ENCODE peak calls at places on chromosome 16, in eight cellular contexts. One of them, this sample, is unnamed.

GRCh38 chr16:3756113-3756512 is 38.8 kb upstream of the TRAP1 start:
- DNase-seq in body of pancreas: no peak
- DNase-seq in K562: no peak
- DNase-seq in Peyer's patch: no peak
- DNase-seq in adrenal gland: no peak
- DNase-seq in right lobe of liver: no peak
- DNase-seq in tibial nerve: no peak
- DNase-seq in IMR-90: no peak
- DNase-seq in this sample: no peak

GRCh38 chr16:89171216-89172170 is at the start of gene CDH15:
- DNase-seq in body of pancreas: peak; percentile 97
- DNase-seq in K562: peak; percentile 98
- DNase-seq in Peyer's patch: peak; percentile 95
- DNase-seq in adrenal gland: peak; percentile 92
- DNase-seq in right lobe of liver: peak; percentile 94
- DNase-seq in tibial nerve: peak; percentile 72
- DNase-seq in IMR-90: peak; percentile 75
- DNase-seq in this sample: peak; percentile 94

GRCh38 chr16:4383591-4384495 is 12.2 kb downstream of the VASN start:
- DNase-seq in body of pancreas: no peak
- DNase-seq in K562: peak; percentile 15
- DNase-seq in Peyer's patch: no peak
- DNase-seq in adrenal gland: no peak
- DNase-seq in right lobe of liver: no peak
- DNase-seq in tibial nerve: no peak
- DNase-seq in IMR-90: no peak
- DNase-seq in this sample: no peak

GRCh38 chr16:1180772-1181714 is 28.1 kb downstream of the CACNA1H start:
- DNase-seq in body of pancreas: no peak
- DNase-seq in K562: no peak
- DNase-seq in Peyer's patch: no peak
- DNase-seq in adrenal gland: no peak
- DNase-seq in right lobe of liver: no peak
- DNase-seq in tibial nerve: no peak
- DNase-seq in IMR-90: no peak
- DNase-seq in this sample: peak; percentile 76

GRCh38 chr16:457732-458400 is 32.4 kb downstream of the RAB11FIP3 start:
- DNase-seq in body of pancreas: peak; percentile 48
- DNase-seq in K562: no peak
- DNase-seq in Peyer's patch: no peak
- DNase-seq in adrenal gland: no peak
- DNase-seq in right lobe of liver: no peak
- DNase-seq in tibial nerve: no peak
- DNase-seq in IMR-90: no peak
- DNase-seq in this sample: no peak

GRCh38 chr16:55528974-55529373 is 20.1 kb downstream of the LPCAT2 start:
- DNase-seq in body of pancreas: no peak
- DNase-seq in K562: no peak
- DNase-seq in Peyer's patch: no peak
- DNase-seq in adrenal gland: no peak
- DNase-seq in right lobe of liver: no peak
- DNase-seq in tibial nerve: no peak
- DNase-seq in IMR-90: no peak
- DNase-seq in this sample: no peak

GRCh38 chr16:69626256-69626655 is 60.5 kb downstream of the NFAT5 start:
- DNase-seq in body of pancreas: no peak
- DNase-seq in K562: peak; percentile 58
- DNase-seq in Peyer's patch: no peak
- DNase-seq in adrenal gland: no peak
- DNase-seq in right lobe of liver: no peak
- DNase-seq in tibial nerve: no peak
- DNase-seq in IMR-90: peak; percentile 50
- DNase-seq in this sample: no peak

GRCh38 chr16:85210423-85211169 is 98.3 kb upstream of the CIBAR2 start:
- DNase-seq in body of pancreas: no peak
- DNase-seq in K562: no peak
- DNase-seq in Peyer's patch: no peak
- DNase-seq in adrenal gland: no peak
- DNase-seq in right lobe of liver: no peak
- DNase-seq in tibial nerve: no peak
- DNase-seq in IMR-90: peak; percentile 92
- DNase-seq in this sample: no peak

GRCh38 chr16:58197314-58198012 is 443 bp downstream of the CSNK2A2 start:
- DNase-seq in body of pancreas: no peak
- DNase-seq in K562: peak; percentile 72
- DNase-seq in Peyer's patch: no peak
- DNase-seq in adrenal gland: peak; percentile 14
- DNase-seq in right lobe of liver: no peak
- DNase-seq in tibial nerve: no peak
- DNase-seq in IMR-90: no peak
- DNase-seq in this sample: no peak
- TF ChIP-seq POLR2A in body of pancreas: no peak
- TF ChIP-seq POLR2A in K562: no peak
- TF ChIP-seq POLR2A in Peyer's patch: no peak
- TF ChIP-seq POLR2A in adrenal gland: no peak
- TF ChIP-seq POLR2A in right lobe of liver: no peak
- TF ChIP-seq POLR2A in tibial nerve: no peak
- TF ChIP-seq POLR2A in IMR-90: peak; percentile 15
- TF ChIP-seq POLR2A in this sample: no peak

GRCh38 chr16:2483160-2483559 is 8.2 kb downstream of the TBC1D24 start:
- DNase-seq in body of pancreas: no peak
- DNase-seq in K562: no peak
- DNase-seq in Peyer's patch: no peak
- DNase-seq in adrenal gland: no peak
- DNase-seq in right lobe of liver: no peak
- DNase-seq in tibial nerve: no peak
- DNase-seq in IMR-90: peak; percentile 27
- DNase-seq in this sample: no peak
- H3K27ac ChIP-seq in body of pancreas: peak overlapping the region; percentile 85
- H3K27ac ChIP-seq in K562: no peak overlapping the region
- H3K27ac ChIP-seq in Peyer's patch: peak overlapping the region; percentile 48
- H3K27ac ChIP-seq in adrenal gland: peak overlapping the region; percentile 65
- H3K27ac ChIP-seq in right lobe of liver: no peak overlapping the region
- H3K27ac ChIP-seq in tibial nerve: peak overlapping the region; percentile 23
- H3K27ac ChIP-seq in IMR-90: peak overlapping the region; percentile 68
- H3K27ac ChIP-seq in this sample: peak overlapping the region; percentile 82

DNA sequence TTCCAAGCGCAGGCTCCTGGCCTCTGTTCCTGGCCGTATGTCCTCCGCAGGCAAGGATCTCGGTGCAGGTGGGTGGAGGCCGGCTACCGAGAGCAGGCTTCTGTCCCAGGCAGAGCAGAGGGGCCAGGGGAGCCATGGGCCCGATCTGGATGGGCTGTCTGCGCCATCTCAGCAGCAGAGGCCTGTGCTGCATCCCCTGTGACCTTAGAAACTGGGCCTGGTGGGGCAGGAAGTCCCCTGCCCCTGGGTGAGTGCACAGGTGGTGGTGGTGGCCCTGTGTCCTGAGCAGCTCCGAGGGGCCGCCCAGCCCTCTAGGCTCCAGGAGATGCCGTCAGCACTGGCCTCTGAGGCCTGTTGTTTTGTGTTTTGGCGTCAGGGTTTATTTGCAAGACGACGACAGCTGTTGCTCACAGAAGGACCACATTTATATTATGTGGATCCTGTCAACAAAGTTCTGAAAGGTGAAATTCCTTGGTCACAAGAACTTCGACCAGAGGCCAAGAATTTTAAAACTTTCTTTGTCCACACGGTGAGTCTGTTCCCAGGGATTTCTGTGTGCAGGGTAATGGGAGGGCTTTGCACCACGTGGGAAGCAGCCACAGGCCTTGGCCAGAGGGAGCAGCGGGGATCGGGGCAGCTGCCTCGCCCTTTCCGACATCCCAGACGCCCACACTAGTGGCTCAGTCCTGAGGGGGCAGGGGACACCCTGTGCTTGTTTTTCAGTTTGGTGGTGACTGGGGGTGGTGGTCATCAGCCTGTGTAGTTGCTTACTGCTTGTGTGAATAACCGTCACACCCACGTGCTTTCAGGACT is 59.1 kb downstream of the PDPK1 start:
- DNase-seq in body of pancreas: no peak
- DNase-seq in K562: no peak
- DNase-seq in Peyer's patch: no peak
- DNase-seq in adrenal gland: no peak
- DNase-seq in right lobe of liver: peak; percentile 44
- DNase-seq in tibial nerve: no peak
- DNase-seq in IMR-90: no peak
- DNase-seq in this sample: peak; percentile 3
- H3K36me3 ChIP-seq in body of pancreas: peaks cover 14% of the 10 kb centered on the region
- H3K36me3 ChIP-seq in K562: peaks cover 40% of the 10 kb centered on the region
- H3K36me3 ChIP-seq in Peyer's patch: no peaks in the 10 kb centered on the region
- H3K36me3 ChIP-seq in adrenal gland: no peaks in the 10 kb centered on the region
- H3K36me3 ChIP-seq in right lobe of liver: peaks cover 24% of the 10 kb centered on the region
- H3K36me3 ChIP-seq in tibial nerve: peaks cover 19% of the 10 kb centered on the region
- H3K36me3 ChIP-seq in IMR-90: peaks cover 38% of the 10 kb centered on the region
- H3K36me3 ChIP-seq in this sample: peaks cover 61% of the 10 kb centered on the region

GRCh38 chr16:30417447-30418349 is 10.3 kb downstream of the ZNF771 start:
- DNase-seq in body of pancreas: peak; percentile 92
- DNase-seq in K562: peak; percentile 30
- DNase-seq in Peyer's patch: peak; percentile 75
- DNase-seq in adrenal gland: peak; percentile 86
- DNase-seq in right lobe of liver: peak; percentile 93
- DNase-seq in tibial nerve: no peak
- DNase-seq in IMR-90: peak; percentile 88
- DNase-seq in this sample: peak; percentile 86
- TF ChIP-seq POLR2A in body of pancreas: peak; percentile 76
- TF ChIP-seq POLR2A in K562: no peak
- TF ChIP-seq POLR2A in Peyer's patch: peak; percentile 48
- TF ChIP-seq POLR2A in adrenal gland: peak; percentile 82
- TF ChIP-seq POLR2A in right lobe of liver: peak; percentile 70
- TF ChIP-seq POLR2A in tibial nerve: no peak
- TF ChIP-seq POLR2A in IMR-90: no peak
- TF ChIP-seq POLR2A in this sample: peak; percentile 45

GRCh38 chr16:22213236-22213635 is 7.2 kb downstream of the EEF2K start:
- DNase-seq in body of pancreas: no peak
- DNase-seq in K562: no peak
- DNase-seq in Peyer's patch: no peak
- DNase-seq in adrenal gland: no peak
- DNase-seq in right lobe of liver: no peak
- DNase-seq in tibial nerve: no peak
- DNase-seq in IMR-90: no peak
- DNase-seq in this sample: no peak

GRCh38 chr16:22214893-22215292 is 8.8 kb downstream of the EEF2K start:
- DNase-seq in body of pancreas: no peak
- DNase-seq in K562: no peak
- DNase-seq in Peyer's patch: no peak
- DNase-seq in adrenal gland: no peak
- DNase-seq in right lobe of liver: no peak
- DNase-seq in tibial nerve: no peak
- DNase-seq in IMR-90: no peak
- DNase-seq in this sample: no peak

GRCh38 chr16:22216191-22216831 is 10.2 kb downstream of the EEF2K start:
- DNase-seq in body of pancreas: no peak
- DNase-seq in K562: peak; percentile 64
- DNase-seq in Peyer's patch: no peak
- DNase-seq in adrenal gland: no peak
- DNase-seq in right lobe of liver: no peak
- DNase-seq in tibial nerve: no peak
- DNase-seq in IMR-90: peak; percentile 68
- DNase-seq in this sample: peak; percentile 3

GRCh38 chr16:22214402-22214801 is 8.3 kb downstream of the EEF2K start:
- DNase-seq in body of pancreas: no peak
- DNase-seq in K562: no peak
- DNase-seq in Peyer's patch: no peak
- DNase-seq in adrenal gland: no peak
- DNase-seq in right lobe of liver: no peak
- DNase-seq in tibial nerve: no peak
- DNase-seq in IMR-90: no peak
- DNase-seq in this sample: no peak

DNA sequence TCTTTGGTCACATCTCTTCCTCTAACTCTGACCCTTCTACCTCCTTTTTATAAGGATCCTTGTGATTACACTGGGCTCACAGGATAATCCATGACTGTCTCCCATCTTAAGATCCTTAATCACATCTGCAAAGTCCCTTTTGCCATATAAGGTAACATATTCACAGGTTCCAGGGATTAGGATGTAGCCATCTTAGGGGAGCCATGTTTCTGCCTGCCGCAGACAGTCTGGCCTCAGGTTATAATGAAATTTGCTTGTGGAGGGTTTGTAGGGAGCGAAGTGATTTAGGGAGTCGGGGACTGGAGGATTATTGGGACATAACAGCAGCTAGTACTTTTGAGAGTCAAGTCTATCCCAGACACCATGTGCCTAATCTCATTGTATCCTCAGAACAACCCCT is 7.7 kb downstream of the EEF2K start:
- DNase-seq in body of pancreas: no peak
- DNase-seq in K562: no peak
- DNase-seq in Peyer's patch: no peak
- DNase-seq in adrenal gland: no peak
- DNase-seq in right lobe of liver: no peak
- DNase-seq in tibial nerve: no peak
- DNase-seq in IMR-90: no peak
- DNase-seq in this sample: no peak
- H3K27ac ChIP-seq in body of pancreas: no peak overlapping the region
- H3K27ac ChIP-seq in K562: no peak overlapping the region
- H3K27ac ChIP-seq in Peyer's patch: no peak overlapping the region
- H3K27ac ChIP-seq in adrenal gland: no peak overlapping the region
- H3K27ac ChIP-seq in right lobe of liver: no peak overlapping the region
- H3K27ac ChIP-seq in tibial nerve: no peak overlapping the region
- H3K27ac ChIP-seq in IMR-90: no peak overlapping the region
- H3K27ac ChIP-seq in this sample: no peak overlapping the region

This sample was measured in heart left ventricle.